ENCODE peak calls at places on chromosomes 6 and 20, in five cellular contexts. H, N, S, T and Z are unnamed samples. For H3K4me1, the result is how much of the 10 kb centered on the place peaks cover.

GRCh38 chr6:44271914-44272313 is 1.7 kb downstream of the TMEM151B start:
- DNase-seq in H (no peak), T (no peak), S (no peak), N (no peak), Z (no peak)

GRCh38 chr6:8207191-8207868 is 105.0 kb upstream of the EEF1E1 start:
- DNase-seq in S (no peak), T (no peak), H (no peak), N (no peak), Z (no peak)

GRCh38 chr6:31712296-31712695 is 2.9 kb upstream of the LY6G6D start:
- DNase-seq in S (no peak), T (no peak), N (no peak), H (no peak), Z (no peak)

GRCh38 chr6:125888989-125889656 is 67.4 kb upstream of the HINT3 start:
- DNase-seq in H (no peak), S (no peak), T (no peak), N (no peak), Z (no peak)

GRCh38 chr6:132218063-132218696 is 183.1 kb downstream of the MOXD1 start:
- DNase-seq in H (no peak), T (no peak), N (no peak), S (no peak), Z (no peak)

GRCh38 chr6:125732398-125732797 is 17.0 kb upstream of the HEY2 start:
- DNase-seq in N (no peak), T (no peak), H (no peak), S (no peak), Z (no peak)

GRCh38 chr20:11373391-11373790 is 544.3 kb upstream of the BTBD3 start:
- DNase-seq in S (no peak), H (no peak), T (no peak), N (no peak), Z (no peak)

GRCh38 chr6:143940011-143940597 is 68.0 kb downstream of the PLAGL1 start:
- DNase-seq in H (no peak), S (no peak), T (no peak), N (no peak), Z (no peak)

GRCh38 chr6:138215071-138215470 is 3.2 kb downstream of the PBOV1 start:
- DNase-seq in N (no peak), T (no peak), S (no peak), H (no peak), Z (no peak)

GRCh38 chr6:44096615-44097014 is 30.6 kb downstream of the MRPL14 start:
- DNase-seq in H (peak), S (peak), T (peak), N (peak), Z (peak)

GRCh38 chr6:119612176-119612870 is 262.8 kb upstream of the MAN1A1 start:
- DNase-seq in T (no peak), H (no peak), N (no peak), S (no peak), Z (no peak)

GRCh38 chr6:118755941-118756646 is 104.7 kb upstream of the CEP85L start:
- DNase-seq in S (no peak), N (no peak), T (no peak), H (no peak), Z (no peak)

GRCh38 chr6:135871878-135872277 is 20.4 kb downstream of the PDE7B start:
- DNase-seq in S (no peak), T (no peak), N (no peak), H (no peak), Z (no peak)

GRCh38 chr6:5541751-5542432 is 280.6 kb downstream of the FARS2 start:
- DNase-seq in H (no peak), N (no peak), T (no peak), S (no peak), Z (no peak)

GRCh38 chr20:49424536-49424935 is 57.9 kb downstream of the KCNB1 start:
- DNase-seq in T (no peak), H (no peak), N (no peak), S (no peak), Z (no peak)

GRCh38 chr20:61577065-61577464 is 325.0 kb downstream of the CDH4 start:
- DNase-seq in H (no peak), S (no peak), N (no peak), T (no peak), Z (no peak)

GRCh38 chr6:40634429-40634828 is 47.3 kb upstream of the LRFN2 start:
- DNase-seq in H (no peak), S (no peak), T (no peak), N (no peak), Z (no peak)

GRCh38 chr6:90611543-90611864 is 24.6 kb upstream of the MAP3K7 start:
- DNase-seq in N (no peak), H (no peak), S (no peak), T (no peak), Z (no peak)

GRCh38 chr6:84764332-84765049 is at the start of gene TBX18:
- DNase-seq in N (peak), T (peak), H (peak), S (peak), Z (peak)

DNA sequence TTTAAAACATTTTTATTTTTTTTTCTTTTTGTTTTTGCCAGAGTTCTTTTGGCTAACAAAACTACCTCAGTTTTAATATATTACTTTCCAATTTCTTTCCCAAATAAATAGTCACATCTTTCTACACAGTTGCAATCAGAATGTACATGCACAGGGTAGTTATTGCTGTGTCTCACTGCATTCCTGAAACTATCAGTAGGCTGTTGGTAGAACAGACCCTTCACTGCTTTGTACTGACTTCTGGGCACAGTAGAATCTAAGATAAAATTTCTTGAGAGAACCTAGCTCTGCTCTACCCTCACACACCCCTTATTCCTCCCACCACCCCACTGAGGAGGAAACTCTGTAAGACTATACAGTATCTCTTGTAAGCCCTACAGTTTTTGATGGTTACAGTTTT is 19.9 kb downstream of the TPX2 start:
- DNase-seq in N (no peak), S (no peak), T (no peak), H (no peak), Z (no peak)
- H3K27ac ChIP-seq in N (no peak), S (no peak), T (no peak), H (no peak), Z (no peak)

DNA sequence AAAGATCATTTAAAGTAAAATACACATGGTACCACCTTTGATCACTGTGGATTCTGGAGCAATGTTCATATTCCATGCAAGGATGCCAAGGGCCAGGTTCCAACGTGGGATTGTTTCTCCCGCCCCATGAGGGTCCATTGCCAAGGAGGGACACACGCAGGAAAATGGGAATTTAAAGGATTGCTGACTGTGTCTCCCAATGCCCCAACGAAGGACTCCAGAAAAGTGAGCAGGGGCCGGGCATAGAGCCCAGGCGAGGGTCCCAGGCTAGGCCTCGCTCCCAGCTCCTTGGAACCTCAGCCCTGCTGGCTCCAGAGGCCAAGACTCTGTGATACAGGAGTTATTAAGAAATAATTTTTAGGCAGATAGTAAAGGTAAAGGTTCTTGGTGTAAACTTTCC is 111.1 kb downstream of the DACT2 start:
- DNase-seq in T (no peak), S (no peak), N (no peak), H (no peak), Z (no peak)
- H3K4me1 ChIP-seq in T (under half), S (under half), N (under half), H (under half), Z (under half)

DNA sequence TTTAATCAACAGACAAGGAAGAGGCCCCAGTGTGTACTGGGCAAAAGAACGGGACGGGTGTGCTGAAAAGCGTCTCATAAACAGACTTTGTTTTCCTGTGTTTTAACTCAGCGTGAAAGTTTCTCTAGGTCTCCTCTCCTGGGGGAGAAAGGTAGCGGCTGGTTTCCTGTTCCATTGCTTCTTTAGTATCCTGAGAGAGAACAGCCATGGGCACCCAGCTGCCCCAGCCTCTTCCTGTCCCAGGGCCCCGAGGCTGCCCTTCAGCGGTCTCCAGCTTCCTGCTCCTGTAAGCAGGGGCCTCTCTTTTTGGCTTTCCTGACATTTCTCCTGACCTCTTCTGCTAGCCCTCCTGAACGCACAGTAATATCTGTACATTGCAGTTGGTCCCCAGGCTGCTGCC is 2.4 kb upstream of the SSTR4 start:
- DNase-seq in S (no peak), H (no peak), T (no peak), N (no peak), Z (no peak)
- H3K27ac ChIP-seq in S (no peak), H (no peak), T (no peak), N (no peak), Z (no peak)

DNA sequence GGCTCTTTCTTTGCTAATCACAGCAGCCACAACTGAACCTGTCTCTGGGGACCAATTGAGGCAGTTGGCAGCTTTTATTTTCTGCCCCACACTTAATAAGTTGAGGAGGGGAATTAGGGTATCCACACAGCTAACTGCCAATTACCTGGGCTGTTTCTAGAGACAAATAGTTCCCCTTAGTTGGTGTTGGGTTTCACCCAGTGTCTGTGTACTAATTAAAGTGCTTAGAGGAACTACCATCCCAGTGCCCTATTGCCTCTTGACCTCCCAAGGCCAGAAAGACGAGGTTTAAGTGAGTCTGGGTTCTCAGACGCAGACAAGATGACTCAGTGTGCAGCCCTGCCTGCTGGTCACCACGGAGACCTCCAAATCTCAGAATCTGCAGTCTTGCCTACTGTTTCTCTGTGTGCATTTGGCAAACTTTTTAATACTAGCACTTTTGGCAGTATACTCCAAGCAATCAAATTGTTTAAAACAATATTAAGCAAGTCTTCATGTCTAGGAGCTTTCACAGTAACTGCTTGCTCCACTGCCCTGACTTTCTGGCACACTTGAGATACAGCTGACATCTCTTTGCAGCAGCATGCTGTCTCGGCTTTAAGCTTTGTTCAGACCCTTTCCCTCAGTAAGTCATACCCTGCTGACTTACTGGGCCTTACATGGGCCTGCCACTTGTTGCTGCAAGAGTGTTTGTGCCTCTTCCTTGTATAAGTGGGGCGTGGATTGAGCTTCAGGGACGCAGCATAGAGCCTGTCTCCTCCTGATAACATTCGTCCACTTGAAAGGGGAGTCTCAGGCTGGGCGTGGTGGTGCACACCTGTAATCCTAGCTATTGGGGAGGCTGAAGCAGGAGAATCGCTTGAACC is 31.9 kb downstream of the STK35 start:
- DNase-seq in S (no peak), H (no peak), N (no peak), T (peak), Z (no peak)
- H3K4me1 ChIP-seq in S (half or more), H (under half), N (under half), T (half or more), Z (half or more)

DNA sequence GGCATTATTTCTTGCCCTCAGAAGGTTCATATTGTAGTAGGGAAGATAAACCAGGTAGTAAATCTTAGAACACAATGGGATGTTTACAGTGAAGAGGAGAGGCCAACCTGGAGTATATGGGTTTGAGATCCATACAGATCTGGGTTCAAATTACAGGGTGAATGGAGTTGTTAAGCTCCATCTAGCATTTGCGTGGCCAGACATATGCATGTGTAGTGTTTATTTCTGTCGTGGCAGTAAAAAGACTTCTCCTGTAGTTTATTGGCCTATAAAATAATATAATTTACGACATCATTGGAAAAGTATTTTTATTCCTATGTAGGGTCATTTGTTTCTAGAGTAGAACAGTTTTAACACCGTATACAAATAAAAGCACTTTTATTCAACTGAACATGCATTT is 25.2 kb upstream of the TULP4 start:
- DNase-seq in S (no peak), H (no peak), N (no peak), T (no peak), Z (no peak)
- H3K27ac ChIP-seq in S (no peak), H (no peak), N (no peak), T (no peak), Z (no peak)

GRCh38 chr6:10721850-10722569 is 860 bp upstream of the TMEM14C start:
- DNase-seq in T (no peak), H (no peak), N (no peak), S (no peak), Z (no peak)
- H3K4me1 ChIP-seq in T (under half), H (under half), N (under half), S (half or more), Z (half or more)

GRCh38 chr6:115898246-115898645 is 162.4 kb downstream of the FRK start:
- DNase-seq in N (no peak), H (no peak), S (no peak), T (no peak), Z (no peak)
- H3K27ac ChIP-seq in N (no peak), H (no peak), S (no peak), T (no peak), Z (no peak)

GRCh38 chr6:105504660-105505059 is 101.8 kb upstream of the PREP start:
- DNase-seq in H (no peak), T (no peak), S (no peak), N (no peak), Z (no peak)
- H3K4me1 ChIP-seq in H (under half), T (under half), S (under half), N (under half), Z (under half)